ENCODE peak calls at places on chromosomes 16 and 17, in five cellular contexts. A, I, R, T and D are unnamed samples.

GRCh38 chr17:11618861-11619566 is 20.7 kb downstream of the DNAH9 start:
- DNase-seq in R (no peak), A (peak; percentile 35), I (no peak), T (no peak), D (no peak)

GRCh38 chr16:69351309-69352027 is at the start of gene TMED6:
- DNase-seq in I (no peak), R (no peak), A (no peak), T (no peak), D (no peak)

GRCh38 chr17:61458000-61458399 is 5.8 kb downstream of the TBX4 start:
- DNase-seq in T (no peak), A (no peak), I (no peak), R (no peak), D (no peak)

GRCh38 chr17:9457005-9457404 is 118.6 kb downstream of the STX8 start:
- DNase-seq in R (no peak), A (no peak), I (no peak), T (no peak), D (no peak)

GRCh38 chr17:79654960-79655382 is 44.1 kb upstream of the RBFOX3 start:
- DNase-seq in R (no peak), T (no peak), I (no peak), A (no peak), D (no peak)

GRCh38 chr17:33492731-33493260 is 199.7 kb upstream of the ASIC2 start:
- DNase-seq in I (no peak), T (no peak), A (no peak), R (no peak), D (no peak)

GRCh38 chr17:77456951-77457548 is 316.3 kb downstream of the SEC14L1 start:
- DNase-seq in I (no peak), R (no peak), T (no peak), A (no peak), D (no peak)

GRCh38 chr16:20844588-20844987 is 38.3 kb downstream of the REXO5 start:
- DNase-seq in T (no peak), A (no peak), I (no peak), R (no peak), D (no peak)

GRCh38 chr16:55508941-55509920 is at the start of gene LPCAT2:
- DNase-seq in I (no peak), A (peak; percentile 89), T (peak; percentile 92), R (peak; percentile 91), D (peak; percentile 90)

GRCh38 chr17:19238167-19238505 is 970 bp downstream of the EPN2 start:
- DNase-seq in I (no peak), A (peak; percentile 43), R (no peak), T (peak; percentile 69), D (peak; percentile 38)

GRCh38 chr16:4472880-4473279 is 1.5 kb downstream of the NMRAL1 start:
- DNase-seq in A (no peak), T (no peak), R (no peak), I (no peak), D (no peak)

GRCh38 chr17:33986566-33986965 is 268.5 kb upstream of the CCL2 start:
- DNase-seq in T (no peak), R (no peak), A (no peak), I (no peak), D (no peak)

GRCh38 chr17:40450175-40450574 is 6.9 kb downstream of the IGFBP4 start:
- DNase-seq in A (no peak), R (no peak), I (no peak), T (no peak), D (no peak)

GRCh38 chr16:23223368-23223767 is 40.8 kb downstream of the SCNN1G start:
- DNase-seq in R (no peak), I (no peak), A (no peak), T (no peak), D (no peak)

GRCh38 chr16:66420396-66420795 is 6.7 kb upstream of the BEAN1 start:
- DNase-seq in T (no peak), R (no peak), I (no peak), A (no peak), D (no peak)

GRCh38 chr17:5419959-5420653 is at the start of gene RPAIN:
- DNase-seq in T (peak; percentile 94), I (no peak), R (peak; percentile 87), A (peak; percentile 86), D (peak; percentile 85)

GRCh38 chr17:17505610-17506171 is 9.5 kb upstream of the RASD1 start:
- DNase-seq in I (no peak), A (no peak), R (no peak), T (peak; percentile 32), D (no peak)

GRCh38 chr17:60770946-60771422 is 93.3 kb downstream of the BCAS3 start:
- DNase-seq in R (no peak), I (no peak), A (no peak), T (no peak), D (no peak)

GRCh38 chr17:17547210-17547764 is 44.2 kb downstream of the PEMT start:
- DNase-seq in A (no peak), R (no peak), I (no peak), T (peak; percentile 39), D (peak; percentile 46)

GRCh38 chr17:58333396-58334207 is 5.0 kb upstream of the TSPOAP1 start:
- DNase-seq in R (no peak), I (no peak), A (no peak), T (no peak), D (no peak)
- H3K27ac ChIP-seq in R (no peak overlapping the region), I (peak overlapping the region; percentile 100), A (peak overlapping the region; percentile 37), T (no peak overlapping the region), D (no peak overlapping the region)

DNA sequence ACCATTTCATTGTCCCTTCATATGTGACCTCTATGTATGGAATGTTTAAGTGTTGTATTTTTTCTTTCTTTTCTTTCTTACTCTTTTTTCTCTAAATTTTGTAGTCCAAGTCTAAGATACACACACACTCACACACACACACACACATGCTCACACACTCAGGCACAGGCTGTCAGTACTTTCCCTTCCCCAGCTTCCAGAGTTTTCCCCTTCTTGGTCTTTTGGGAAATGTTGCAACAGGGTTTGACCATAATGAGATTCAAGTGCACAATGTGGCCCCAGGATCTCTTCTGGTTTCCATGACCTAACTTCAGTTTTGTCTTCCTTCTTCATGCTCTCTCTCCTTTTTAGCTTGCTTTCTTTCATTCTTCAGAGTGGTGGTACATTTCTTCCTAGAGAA is 289.8 kb upstream of the FOXF1 start:
- DNase-seq in T (no peak), I (no peak), A (no peak), R (peak; percentile 6), D (no peak)
- H3K4me1 ChIP-seq in T (no peaks in the 10 kb centered on the region), I (no peaks in the 10 kb centered on the region), A (peaks cover 4% of the 10 kb centered on the region), R (peaks cover 33% of the 10 kb centered on the region), D (no peaks in the 10 kb centered on the region)

DNA sequence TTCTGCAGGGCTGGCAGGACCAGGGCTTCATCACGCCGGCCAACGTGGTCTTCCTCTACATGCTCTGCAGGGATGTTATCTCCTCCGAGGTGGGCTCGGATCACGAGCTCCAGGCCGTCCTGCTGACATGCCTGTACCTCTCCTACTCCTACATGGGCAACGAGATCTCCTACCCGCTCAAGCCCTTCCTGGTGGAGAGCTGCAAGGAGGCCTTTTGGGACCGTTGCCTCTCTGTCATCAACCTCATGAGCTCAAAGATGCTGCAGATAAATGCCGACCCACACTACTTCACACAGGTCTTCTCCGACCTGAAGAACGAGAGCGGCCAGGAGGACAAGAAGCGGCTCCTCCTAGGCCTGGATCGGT is 1.4 kb downstream of the CDK5R1 start:
- DNase-seq in T (no peak), A (no peak), I (no peak), R (no peak), D (no peak)
- H3K4me3 ChIP-seq in T (peak overlapping the region; percentile 65), A (no peak overlapping the region), I (peak overlapping the region; percentile 92), R (no peak overlapping the region), D (no peak overlapping the region)

DNA sequence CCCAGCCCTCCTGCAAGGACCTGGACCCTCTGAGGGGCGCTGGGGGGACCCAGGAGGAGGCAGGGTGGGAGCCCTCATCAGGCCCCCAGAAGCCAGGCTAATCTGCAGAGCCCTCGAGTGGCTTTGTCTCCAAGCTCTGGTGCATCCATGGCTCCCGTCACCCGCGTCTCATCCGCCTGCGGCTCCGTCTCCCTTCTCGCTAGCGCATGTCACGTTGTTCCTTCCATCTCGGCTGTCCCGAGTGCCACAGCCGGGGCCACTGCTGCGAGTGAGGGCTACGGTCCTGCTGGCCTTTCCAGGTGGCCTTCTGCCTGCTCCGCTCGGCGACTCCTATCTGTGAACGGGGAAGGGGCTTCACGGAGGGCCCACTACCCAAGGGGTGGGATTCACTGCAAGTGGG is 53.6 kb downstream of the ZFPM1 start:
- DNase-seq in A (no peak), T (no peak), I (no peak), R (no peak), D (no peak)
- H3K27ac ChIP-seq in A (no peak overlapping the region), T (no peak overlapping the region), I (no peak overlapping the region), R (no peak overlapping the region), D (no peak overlapping the region)

GRCh38 chr16:81786868-81787267 is 7.8 kb downstream of the PLCG2 start:
- DNase-seq in T (no peak), I (no peak), A (no peak), R (no peak), D (no peak)
- H3K4me1 ChIP-seq in T (no peaks in the 10 kb centered on the region), I (peaks cover 39% of the 10 kb centered on the region), A (peaks cover 5% of the 10 kb centered on the region), R (peaks cover 20% of the 10 kb centered on the region), D (peaks cover 18% of the 10 kb centered on the region)

GRCh38 chr17:43648916-43649315 is 12.8 kb downstream of the MEOX1 start:
- DNase-seq in R (no peak), T (no peak), A (no peak), I (no peak), D (no peak)
- H3K4me3 ChIP-seq in R (no peak overlapping the region), T (no peak overlapping the region), A (no peak overlapping the region), I (no peak overlapping the region), D (no peak overlapping the region)

GRCh38 chr17:69268442-69269068 is 39.9 kb upstream of the ABCA10 start:
- DNase-seq in T (no peak), A (no peak), R (peak; percentile 44), I (no peak), D (no peak)
- H3K27ac ChIP-seq in T (peak overlapping the region; percentile 50), A (no peak overlapping the region), R (no peak overlapping the region), I (no peak overlapping the region), D (no peak overlapping the region)

GRCh38 chr16:75095637-75096036 is 20.9 kb downstream of the LDHD start:
- DNase-seq in T (no peak), R (no peak), I (no peak), A (no peak), D (no peak)

GRCh38 chr16:75099075-75099667 is 17.4 kb downstream of the LDHD start:
- DNase-seq in A (no peak), T (no peak), I (no peak), R (no peak), D (no peak)

GRCh38 chr16:75097941-75098897 is 18.4 kb downstream of the LDHD start:
- DNase-seq in T (peak; percentile 62), I (no peak), A (peak; percentile 60), R (no peak), D (no peak)

GRCh38 chr16:75096730-75097129 is 19.9 kb downstream of the LDHD start:
- DNase-seq in T (no peak), A (peak; percentile 67), R (no peak), I (no peak), D (no peak)

DNA sequence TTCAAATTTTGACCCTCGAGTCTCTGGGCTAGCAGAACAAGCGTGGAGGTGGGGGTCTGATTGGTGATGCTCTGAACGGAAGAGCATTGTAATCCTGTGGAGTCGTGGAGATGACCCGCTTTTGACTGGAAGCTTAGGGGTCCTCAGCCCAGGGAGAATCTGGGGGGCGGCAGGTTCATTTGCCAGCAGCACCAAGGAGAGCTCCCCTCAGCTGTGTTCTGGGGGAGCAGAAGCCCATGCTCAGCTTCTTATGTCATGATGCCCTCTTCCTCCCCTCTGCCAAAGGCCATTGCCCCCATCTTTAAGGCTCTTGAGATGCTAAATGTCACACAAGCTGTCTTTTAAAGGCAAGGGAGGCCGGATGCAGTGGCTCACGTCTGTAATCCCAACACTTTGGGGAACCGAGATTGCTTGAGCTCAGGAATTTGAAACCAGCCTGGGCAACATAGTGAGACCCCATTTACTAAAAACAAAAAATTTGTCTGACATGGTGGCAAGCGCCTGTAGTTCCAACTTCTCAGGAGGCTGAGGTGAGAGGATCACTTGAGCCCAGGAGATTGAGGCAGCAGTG is 19.3 kb downstream of the LDHD start:
- DNase-seq in A (no peak), T (no peak), R (no peak), I (no peak), D (no peak)
- H3K4me1 ChIP-seq in A (peaks cover 31% of the 10 kb centered on the region), T (peaks cover 46% of the 10 kb centered on the region), R (no peaks in the 10 kb centered on the region), I (peaks cover 23% of the 10 kb centered on the region), D (peaks cover 41% of the 10 kb centered on the region)